ENCODE peak calls at places on chromosomes 16 and 17, in seven cellular contexts. A is HepG2, B is K562, R is H1, O is GM12878, U is HCT116, T is SK-N-SH. P is an unnamed sample. For H3K4me1, the result is how much of the 10 kb centered on the place peaks cover.

GRCh38 chr17:74484066-74484465 is 17.6 kb downstream of the CD300A start:
- DNase-seq in U (no peak), B (no peak), A (no peak), O (no peak), T (peak), R (no peak), P (no peak)

GRCh38 chr16:88009566-88010342 is 58.5 kb downstream of the BANP start:
- DNase-seq in T (no peak), O (no peak), U (no peak), A (no peak), B (no peak), R (no peak), P (peak)

GRCh38 chr17:83081561-83082201 is 2.3 kb downstream of the METRNL start:
- DNase-seq in B (no peak), R (no peak), U (no peak), T (no peak), O (no peak), A (no peak), P (no peak)

GRCh38 chr16:84087461-84088151 is 29.1 kb downstream of the MBTPS1 start:
- DNase-seq in R (no peak), B (no peak), U (no peak), O (no peak), A (no peak), T (no peak), P (no peak)

GRCh38 chr16:82761858-82762257 is 135.1 kb downstream of the CDH13 start:
- DNase-seq in A (no peak), R (no peak), U (no peak), T (no peak), B (no peak), O (no peak), P (no peak)

GRCh38 chr16:9901-10665 is 43.3 kb downstream of the POLR3K start:
- DNase-seq in U (no peak), O (no peak), R (no peak), T (no peak), A (no peak), B (no peak), P (no peak)

GRCh38 chr17:4304417-4305027 is 40.7 kb upstream of the ANKFY1 start:
- DNase-seq in U (peak), R (no peak), O (no peak), A (peak), B (peak), T (peak), P (no peak)

GRCh38 chr17:50049636-50050035 is 6.3 kb upstream of the ITGA3 start:
- DNase-seq in O (no peak), A (no peak), T (no peak), R (no peak), U (no peak), B (no peak), P (no peak)

GRCh38 chr17:3989156-3989886 is 25.1 kb upstream of the ATP2A3 start:
- DNase-seq in R (no peak), A (no peak), T (peak), B (no peak), U (no peak), O (no peak), P (no peak)

GRCh38 chr17:49873466-49873865 is 25.6 kb upstream of the TAC4 start:
- DNase-seq in B (no peak), A (no peak), R (no peak), O (no peak), T (no peak), U (no peak), P (no peak)

GRCh38 chr17:72693147-72693878 is 399.2 kb downstream of the SLC39A11 start:
- DNase-seq in U (no peak), A (no peak), O (no peak), B (no peak), T (peak), R (no peak), P (no peak)

GRCh38 chr16:81717662-81718189 is 61.4 kb upstream of the PLCG2 start:
- DNase-seq in R (no peak), U (no peak), T (no peak), A (no peak), O (peak), B (no peak), P (no peak)

GRCh38 chr16:69798466-69798865 is 36.3 kb downstream of the WWP2 start:
- DNase-seq in A (no peak), R (no peak), U (no peak), T (no peak), B (no peak), O (no peak), P (no peak)

GRCh38 chr16:66315210-66315825 is 51.2 kb upstream of the CDH5 start:
- DNase-seq in A (peak), T (peak), B (peak), U (peak), O (peak), R (peak), P (peak)

GRCh38 chr17:75996665-75997590 is 3.7 kb upstream of the CDK3 start:
- DNase-seq in O (peak), T (no peak), U (no peak), R (no peak), B (no peak), A (peak), P (no peak)

DNA sequence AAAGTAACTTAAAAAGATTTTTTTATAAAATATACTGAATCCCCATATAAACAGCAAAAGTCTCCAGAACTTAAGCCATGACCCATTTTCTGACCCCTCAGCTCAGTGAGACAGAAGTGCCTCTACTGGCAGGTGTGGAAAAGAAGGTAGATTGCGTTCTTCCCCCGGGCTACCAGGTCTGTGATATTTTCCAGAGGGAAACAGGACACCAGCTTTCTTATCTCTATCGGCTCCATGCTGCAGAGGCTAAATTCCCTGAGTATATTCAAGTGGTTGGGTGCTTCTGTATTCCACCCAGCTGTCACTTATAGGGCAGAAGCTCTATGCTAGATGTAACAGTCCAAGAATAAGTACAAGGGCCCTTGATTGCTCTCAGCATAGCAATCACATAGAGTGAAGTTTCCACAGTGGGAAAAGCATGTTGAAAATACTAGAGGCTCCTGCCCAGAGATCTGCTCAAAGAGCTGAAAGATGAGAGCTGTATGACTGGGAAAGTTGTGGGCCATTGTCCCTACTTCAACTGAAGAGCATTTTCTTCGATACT is 687.3 kb downstream of the CDH11 start:
- DNase-seq in R (no peak), B (no peak), U (no peak), O (no peak), A (no peak), T (no peak), P (no peak)
- H3K4me1 ChIP-seq in R (under half), B (under half), U (under half), O (under half), A (under half), T (under half), P (under half)

DNA sequence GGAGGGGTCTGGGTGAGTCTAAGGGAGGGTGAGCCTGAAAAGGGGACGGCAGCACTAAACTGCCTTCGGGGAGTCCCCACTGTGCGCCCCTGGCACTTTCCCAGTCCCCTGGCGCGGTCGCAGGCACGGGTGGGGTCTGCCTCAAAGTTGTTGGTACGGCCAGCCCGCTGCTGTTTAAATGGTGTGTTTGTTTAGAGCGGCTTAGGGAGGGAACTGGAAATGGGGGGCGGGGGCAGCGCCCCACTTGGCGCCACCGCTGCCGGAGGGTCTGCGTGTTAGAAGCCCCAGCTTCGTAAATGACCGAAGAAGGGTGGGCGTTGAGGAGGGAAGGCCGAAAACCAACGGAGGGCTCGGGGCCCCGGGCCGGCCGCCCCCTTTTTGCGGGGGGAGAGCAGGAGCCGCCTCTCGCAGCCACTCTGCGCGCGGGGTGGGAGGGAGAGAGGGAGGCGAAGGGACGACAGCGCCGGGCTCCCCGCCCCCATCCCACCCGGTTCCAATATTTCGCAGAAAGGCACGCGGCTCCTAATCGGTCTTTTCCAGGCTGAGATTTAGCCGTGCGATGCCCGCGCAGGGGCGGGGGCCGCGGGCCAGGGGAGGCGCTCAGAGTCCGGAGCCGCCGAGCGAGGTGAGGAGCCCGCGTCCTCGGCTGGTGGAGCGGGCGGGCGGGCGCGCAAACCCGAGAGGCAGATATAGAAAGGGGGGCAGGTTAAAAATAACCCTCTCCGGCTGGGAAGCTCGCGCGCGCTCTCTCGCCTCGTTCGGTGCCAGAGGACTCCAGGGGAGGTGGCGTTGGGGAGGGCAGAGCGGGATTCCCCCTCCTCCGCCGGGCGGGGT is 55.0 kb downstream of the SREBF1 start:
- DNase-seq in B (no peak), R (peak), A (no peak), T (peak), O (no peak), U (no peak), P (no peak)
- TF ChIP-seq YY1 in B (no peak), R (no peak), A (no peak), T (no peak), O (no peak), U (no peak), P (no peak)

DNA sequence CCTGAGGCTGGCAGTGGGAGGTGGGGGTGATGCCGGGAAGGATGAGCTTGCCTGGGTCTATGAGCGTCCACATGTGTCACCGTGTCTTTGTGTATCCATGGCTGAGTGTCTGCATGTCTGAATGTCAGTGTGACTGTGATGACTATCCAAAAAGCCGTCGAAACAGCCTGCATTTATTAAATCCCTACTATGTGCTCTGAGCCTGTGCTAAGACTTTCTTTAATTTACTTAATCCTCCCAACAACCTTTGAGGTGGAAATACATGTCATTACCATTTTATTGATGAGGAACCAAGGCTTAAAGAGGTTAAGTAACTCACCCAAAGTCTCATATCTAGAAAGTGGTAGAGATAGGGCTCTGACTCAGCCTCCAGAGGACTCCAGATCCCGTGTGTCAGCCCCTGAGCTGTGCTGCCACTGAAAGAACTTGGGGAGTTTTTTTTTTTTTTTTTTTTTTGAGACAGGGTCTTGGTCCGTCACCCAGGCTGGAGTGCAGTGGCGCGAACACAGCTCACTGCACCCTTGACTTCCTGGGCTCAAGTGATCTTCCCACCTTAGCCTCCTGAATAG is 20.0 kb downstream of the ARHGAP23 start:
- DNase-seq in U (no peak), T (no peak), R (no peak), B (no peak), O (no peak), A (no peak), P (no peak)
- H3K4me1 ChIP-seq in U (half or more), T (under half), R (under half), B (under half), O (under half), A (under half), P (under half)

DNA sequence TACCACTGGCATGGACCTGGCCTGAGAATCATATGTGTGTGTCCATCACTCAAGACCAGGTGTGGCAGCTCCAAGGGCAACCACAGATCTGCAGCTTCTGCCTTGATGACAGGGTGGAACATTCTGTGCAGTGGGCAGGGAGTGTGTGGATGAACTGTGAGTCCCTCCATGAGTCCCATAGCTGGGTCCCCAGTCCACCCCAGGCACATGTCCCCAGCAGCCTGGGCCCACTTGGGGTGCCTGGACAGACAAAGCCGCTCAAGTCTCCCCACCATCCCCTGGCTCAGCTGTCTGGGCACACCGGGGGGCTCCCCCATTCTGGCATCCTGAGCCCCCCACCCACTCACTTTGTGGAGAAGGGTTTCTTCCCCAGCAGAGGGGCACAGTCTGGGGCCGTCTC is 4.6 kb upstream of the KRT16 start:
- DNase-seq in R (no peak), T (no peak), U (no peak), O (no peak), B (no peak), A (no peak), P (no peak)
- TF ChIP-seq YY1 in R (no peak), T (no peak), U (no peak), O (no peak), B (no peak), A (no peak), P (no peak)